ENCODE peak calls at places on chromosome 2, in five cellular contexts. W is upper lobe of right lung, X is fibroblast of pulmonary artery, Y is cardiac muscle cell, Z is endothelial cell of umbilical vein. V is an unnamed sample.

GRCh38 chr2:218569661-218570500 is 1.2 kb downstream of the CNOT9 start:
- DNase-seq in Y (peak; percentile 2), X (peak; percentile 76), W (no peak), Z (peak; percentile 85), V (peak; percentile 86)

GRCh38 chr2:152647417-152648010 is 69.7 kb downstream of the PRPF40A start:
- DNase-seq in Y (peak; percentile 7), X (peak; percentile 29), W (peak; percentile 66), Z (peak; percentile 5), V (peak; percentile 38)

GRCh38 chr2:82656370-82656769 is 1802.7 kb downstream of the SUCLG1 start:
- DNase-seq in W (no peak), X (peak; percentile 53), Y (no peak), Z (peak; percentile 8), V (no peak)

GRCh38 chr2:1715184-1716012 is 28.9 kb downstream of the PXDN start:
- DNase-seq in X (peak; percentile 31), Y (no peak), Z (peak; percentile 87), W (no peak), V (peak; percentile 58)

GRCh38 chr2:18949871-18950597 is 360.7 kb upstream of the NT5C1B start:
- DNase-seq in Z (no peak), W (no peak), X (peak; percentile 88), Y (no peak), V (peak; percentile 98)

GRCh38 chr2:36701391-36701795 is 4.9 kb downstream of the VIT start:
- DNase-seq in Y (peak; percentile 33), X (no peak), W (no peak), Z (no peak), V (peak; percentile 10)

GRCh38 chr2:131121464-131121863 is 16.3 kb downstream of the PLEKHB2 start:
- DNase-seq in Y (no peak), X (peak; percentile 14), W (no peak), Z (no peak), V (no peak)

GRCh38 chr2:3656762-3657691 is 973 bp upstream of the ALLC start:
- DNase-seq in W (no peak), Z (no peak), X (no peak), Y (no peak), V (peak; percentile 67)

GRCh38 chr2:68316091-68316490 is 3.7 kb downstream of the CNRIP1 start:
- DNase-seq in X (no peak), Y (peak; percentile 10), Z (no peak), W (no peak), V (no peak)

GRCh38 chr2:118058979-118059378 is 29.3 kb upstream of the INSIG2 start:
- DNase-seq in X (no peak), Z (no peak), Y (no peak), W (no peak), V (no peak)

GRCh38 chr2:75703617-75704016 is 7.1 kb downstream of the GCFC2 start:
- DNase-seq in Z (no peak), Y (no peak), X (no peak), W (no peak), V (no peak)

GRCh38 chr2:183665403-183665802 is 541.2 kb downstream of the NUP35 start:
- DNase-seq in W (no peak), Y (no peak), Z (no peak), X (no peak), V (no peak)

GRCh38 chr2:203673933-203674332 is 32.5 kb upstream of the CD28 start:
- DNase-seq in X (no peak), Z (no peak), Y (no peak), W (no peak), V (peak; percentile 80)

GRCh38 chr2:29902356-29902755 is 19.0 kb downstream of the ALK start:
- DNase-seq in X (no peak), W (no peak), Z (no peak), Y (peak; percentile 40), V (no peak)

GRCh38 chr2:151159109-151159690 is 102.5 kb downstream of the RBM43 start:
- DNase-seq in W (no peak), Y (no peak), Z (no peak), X (no peak), V (no peak)

GRCh38 chr2:151166410-151166809 is 95.3 kb downstream of the RBM43 start:
- DNase-seq in X (no peak), Z (no peak), Y (no peak), W (no peak), V (no peak)

GRCh38 chr2:151156943-151157705 is 104.5 kb downstream of the RBM43 start:
- DNase-seq in X (peak; percentile 3), Y (no peak), Z (no peak), W (no peak), V (peak; percentile 66)

GRCh38 chr2:151156431-151156830 is 105.2 kb downstream of the RBM43 start:
- DNase-seq in W (no peak), X (peak; percentile 5), Y (no peak), Z (no peak), V (no peak)

DNA sequence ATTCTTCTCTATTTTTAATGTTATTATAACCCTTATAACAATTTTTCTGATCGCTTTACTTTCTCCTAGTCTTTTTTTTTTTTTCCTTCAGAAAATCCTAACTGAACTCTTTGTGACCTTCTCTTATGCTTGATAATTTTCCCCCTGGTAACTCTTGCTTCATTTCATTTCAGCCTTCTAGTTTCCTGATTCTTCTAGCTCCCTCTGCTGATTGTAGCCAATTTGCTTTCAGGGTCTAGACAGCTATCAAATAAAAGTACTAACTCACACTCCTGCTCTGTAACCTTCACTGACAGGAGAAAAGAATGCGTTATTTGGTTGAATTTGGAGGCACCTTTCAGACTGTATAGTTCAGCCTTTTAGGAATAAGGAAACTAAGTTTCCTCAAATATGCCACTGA is 99.5 kb downstream of the RBM43 start:
- DNase-seq in Z (peak; percentile 28), Y (peak; percentile 11), X (peak; percentile 69), W (no peak), V (peak; percentile 50)
- TF ChIP-seq CTCF in Z (no peak), Y (peak; percentile 65), X (peak; percentile 67), W (peak; percentile 7), V (peak; percentile 47)

DNA sequence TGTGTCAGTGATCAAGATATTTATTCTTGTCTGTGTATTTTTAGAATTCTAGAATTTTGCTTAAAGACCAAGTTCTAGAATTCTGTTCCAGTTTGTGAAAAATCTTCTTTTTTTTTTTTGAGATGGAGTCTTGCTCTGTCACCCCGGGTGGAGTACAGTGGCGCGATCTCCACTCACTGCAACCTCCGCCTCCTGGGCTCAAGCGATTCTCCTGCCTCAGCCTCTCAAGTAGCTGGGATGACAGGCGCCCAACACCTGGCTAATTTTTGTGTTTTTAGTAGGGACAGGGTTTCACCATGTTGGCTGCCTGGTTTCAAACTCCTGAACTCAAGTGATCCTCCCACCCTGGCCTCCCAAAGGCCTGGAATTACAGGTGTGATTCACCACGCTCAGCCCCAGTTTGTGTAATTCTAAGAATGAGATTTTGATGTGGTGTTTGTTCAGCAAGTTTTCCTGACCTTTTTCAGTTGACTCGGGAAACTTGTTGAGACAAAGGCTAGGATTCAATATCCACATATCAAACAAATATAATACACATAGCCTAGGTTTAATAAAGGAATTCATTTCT is 3.6 kb downstream of the EIF5B start:
- DNase-seq in Y (no peak), Z (no peak), X (no peak), W (no peak), V (no peak)
- H3K4me3 ChIP-seq in Y (no peak overlapping the region), Z (no peak overlapping the region), X (no peak overlapping the region), W (no peak overlapping the region), V (no peak overlapping the region)

GRCh38 chr2:51790854-51791253 is 758.9 kb upstream of the NRXN1 start:
- DNase-seq in X (no peak), Y (no peak), W (no peak), Z (no peak), V (no peak)

GRCh38 chr2:51789908-51790307 is 758.0 kb upstream of the NRXN1 start:
- DNase-seq in X (no peak), W (no peak), Z (no peak), Y (no peak), V (no peak)

GRCh38 chr2:51795248-51795888 is 763.4 kb upstream of the NRXN1 start:
- DNase-seq in X (no peak), Y (peak; percentile 36), Z (peak; percentile 14), W (no peak), V (peak; percentile 0)
- TF ChIP-seq CTCF in X (peak; percentile 35), Y (peak; percentile 28), Z (peak; percentile 38), W (no peak), V (no peak)

GRCh38 chr2:286774-287392 is 1.0 kb downstream of the ALKAL2 start:
- DNase-seq in X (peak; percentile 8), Y (no peak), Z (peak; percentile 16), W (no peak), V (peak; percentile 14)
- H3K4me3 ChIP-seq in X (no peak overlapping the region), Y (peak overlapping the region; percentile 24), Z (no peak overlapping the region), W (peak overlapping the region; percentile 59), V (peak overlapping the region; percentile 18)

GRCh38 chr2:201116959-201117734 is 1.2 kb downstream of the CFLAR start:
- DNase-seq in W (no peak), X (peak; percentile 93), Y (no peak), Z (peak; percentile 94), V (peak; percentile 97)
- TF ChIP-seq CTCF in W (peak; percentile 46), X (peak; percentile 43), Y (peak; percentile 40), Z (peak; percentile 32), V (peak; percentile 36)

GRCh38 chr2:65320042-65320711 is 92.5 kb downstream of the ACTR2 start:
- DNase-seq in W (no peak), Z (peak; percentile 17), Y (no peak), X (peak; percentile 87), V (peak; percentile 89)
- H3K4me3 ChIP-seq in W (no peak overlapping the region), Z (no peak overlapping the region), Y (no peak overlapping the region), X (no peak overlapping the region), V (no peak overlapping the region)

GRCh38 chr2:170013802-170014551 is 164.0 kb upstream of the MYO3B start:
- DNase-seq in X (peak; percentile 38), Y (peak; percentile 88), W (no peak), Z (peak; percentile 85), V (peak; percentile 53)
- TF ChIP-seq CTCF in X (no peak), Y (no peak), W (no peak), Z (no peak), V (no peak)

GRCh38 chr2:54712516-54712915 is 10.9 kb upstream of the EML6 start:
- DNase-seq in Y (no peak), W (no peak), Z (no peak), X (no peak), V (no peak)

GRCh38 chr2:54706622-54707021 is 16.8 kb upstream of the EML6 start:
- DNase-seq in X (no peak), W (no peak), Y (no peak), Z (no peak), V (no peak)

GRCh38 chr2:54710216-54710615 is 13.2 kb upstream of the EML6 start:
- DNase-seq in Y (no peak), W (no peak), X (no peak), Z (no peak), V (no peak)

GRCh38 chr2:54709341-54709809 is 14.1 kb upstream of the EML6 start:
- DNase-seq in X (no peak), Y (no peak), W (peak; percentile 78), Z (peak; percentile 7), V (no peak)

GRCh38 chr2:54708584-54709340 is 14.7 kb upstream of the EML6 start:
- DNase-seq in Y (no peak), X (no peak), W (peak; percentile 77), Z (peak; percentile 28), V (peak; percentile 12)
- H3K4me3 ChIP-seq in Y (no peak overlapping the region), X (peak overlapping the region; percentile 45), W (peak overlapping the region; percentile 51), Z (no peak overlapping the region), V (peak overlapping the region; percentile 40)

V was measured in fibroblast of villous mesenchyme.